ENCODE peak calls at places on chromosomes 2 and 18, in ten cellular contexts. T is adrenal gland, V is esophagus squamous epithelium, J is thyroid gland, I is transverse colon, E is K562, S is IMR-90, P is heart left ventricle, U is testis, F is HCT116. W is an unnamed sample.
A peak's percentile ranks its signal among the peaks of the same experiment; 100 is the strongest.

GRCh38 chr2:150154308-150154797 is 333.1 kb downstream of the RND3 start:
- DNase-seq in T (no peak), V (no peak), J (no peak), I (no peak), E (no peak), S (no peak), P (no peak), U (no peak), F (no peak), W (no peak)

GRCh38 chr18:5894613-5895299 is 566 bp downstream of the TMEM200C start:
- DNase-seq in T (peak; percentile 33), V (no peak), J (peak; percentile 5), I (no peak), E (no peak), S (peak; percentile 18), P (peak; percentile 60), U (peak; percentile 46), F (no peak), W (no peak)

GRCh38 chr2:59449264-59449663 is 1104.2 kb downstream of the BCL11A start:
- DNase-seq in T (no peak), V (no peak), J (no peak), I (peak; percentile 29), E (no peak), S (no peak), P (no peak), U (no peak), F (no peak), W (peak; percentile 62)

GRCh38 chr2:238942941-238943715 is 95.2 kb downstream of the TWIST2 start:
- DNase-seq in T (no peak), V (no peak), J (no peak), I (no peak), E (no peak), S (peak; percentile 64), P (no peak), U (no peak), F (no peak), W (no peak)

GRCh38 chr2:128736689-128737545 is 418.2 kb upstream of the HS6ST1 start:
- DNase-seq in T (peak; percentile 70), V (no peak), J (peak; percentile 77), I (peak; percentile 69), E (peak; percentile 86), S (peak; percentile 49), P (peak; percentile 89), U (peak; percentile 90), F (peak; percentile 54), W (peak; percentile 81)

GRCh38 chr2:211503856-211504255 is 947.5 kb downstream of the CPS1 start:
- DNase-seq in T (no peak), V (no peak), J (no peak), I (no peak), E (no peak), S (no peak), P (no peak), U (no peak), F (no peak), W (no peak)

GRCh38 chr2:64943387-64944150 is 45.6 kb upstream of the SLC1A4 start:
- DNase-seq in T (peak; percentile 94), V (no peak), J (no peak), I (no peak), E (no peak), S (peak; percentile 19), P (no peak), U (peak; percentile 53), F (no peak), W (no peak)

GRCh38 chr18:56240405-56240804 is 398.0 kb downstream of the TXNL1 start:
- DNase-seq in T (no peak), V (no peak), J (no peak), I (no peak), E (no peak), S (peak; percentile 97), P (no peak), U (no peak), F (no peak), W (no peak)

GRCh38 chr18:77851798-77852197 is 602.1 kb downstream of the GALR1 start:
- DNase-seq in T (no peak), V (no peak), J (no peak), I (no peak), E (no peak), S (no peak), P (no peak), U (no peak), F (no peak), W (no peak)

DNA sequence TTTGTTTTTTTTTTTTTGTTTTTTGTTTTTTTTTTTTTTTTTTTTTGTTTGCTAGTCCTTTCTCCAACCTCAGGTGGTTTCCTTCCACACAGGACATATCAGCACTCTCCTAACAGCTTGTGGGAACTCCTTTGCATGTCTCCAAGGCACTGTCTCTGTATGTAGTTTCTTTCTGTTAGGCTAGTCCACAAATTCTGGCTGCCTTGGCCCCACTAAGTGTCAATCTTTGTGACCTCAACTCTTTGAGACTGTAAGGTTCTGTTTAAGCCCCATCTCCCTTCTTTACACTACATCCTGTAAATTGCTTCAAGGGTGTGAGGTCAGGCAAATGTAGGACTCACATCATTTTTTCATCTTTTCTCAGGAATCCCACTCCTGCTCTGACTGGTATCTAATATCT is 85.1 kb downstream of the NCOA1 start:
- DNase-seq in T (no peak), V (no peak), J (no peak), I (no peak), E (no peak), S (no peak), P (no peak), U (no peak), F (no peak), W (no peak)
- H3K4me1 ChIP-seq in T (peaks cover 13% of the 10 kb centered on the region), V (no peaks in the 10 kb centered on the region), J (peaks cover 13% of the 10 kb centered on the region), I (no peaks in the 10 kb centered on the region), E (peaks cover 22% of the 10 kb centered on the region), S (no peaks in the 10 kb centered on the region), P (peaks cover 36% of the 10 kb centered on the region), U (peaks cover 4% of the 10 kb centered on the region), F (no peaks in the 10 kb centered on the region), W (no peaks in the 10 kb centered on the region)

DNA sequence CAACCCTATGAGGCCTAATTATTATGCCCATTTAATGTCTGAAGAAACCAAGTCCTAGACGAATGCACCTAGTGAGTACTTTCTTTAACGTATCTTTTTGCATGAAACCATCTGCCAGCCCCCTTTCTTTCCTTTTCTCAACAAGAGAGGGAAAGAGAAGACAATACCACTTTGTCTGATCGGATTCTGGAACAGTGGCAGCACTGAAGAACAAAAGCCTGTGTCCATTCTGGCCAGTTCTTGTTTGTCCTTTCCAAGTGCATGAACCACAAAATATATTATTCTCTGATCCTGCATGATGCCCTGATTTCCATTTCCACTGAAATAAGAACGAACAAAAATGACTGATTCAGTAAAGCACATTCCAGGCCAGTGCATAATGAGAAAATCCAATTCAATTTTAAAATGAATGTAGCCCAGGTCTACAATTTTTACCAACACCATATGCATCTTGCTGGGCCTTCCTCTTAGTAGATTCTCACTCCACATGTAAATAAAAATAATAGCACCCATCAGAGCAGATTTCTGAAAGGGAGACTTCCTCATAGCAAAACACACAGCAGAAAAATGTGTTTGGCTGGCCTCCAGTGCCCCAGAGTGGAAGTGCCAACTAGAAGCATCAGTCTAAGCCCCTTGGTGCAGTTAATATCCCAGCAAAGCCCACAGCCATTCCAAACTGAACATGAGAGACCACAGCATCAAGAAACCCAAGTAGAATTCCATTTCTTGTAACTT is 422.6 kb upstream of the ID2 start:
- DNase-seq in T (no peak), V (no peak), J (no peak), I (no peak), E (no peak), S (no peak), P (no peak), U (no peak), F (no peak), W (no peak)
- TF ChIP-seq POLR2A in T (no peak), V (no peak), J (no peak), I (no peak), E (no peak), S (no peak), P (no peak), U (no peak), F (no peak), W (no peak)

GRCh38 chr18:23716516-23716915 is 27.3 kb downstream of the LAMA3 start:
- DNase-seq in T (no peak), V (no peak), J (no peak), I (no peak), E (no peak), S (peak; percentile 88), P (no peak), U (no peak), F (no peak), W (no peak)

GRCh38 chr18:23710946-23711345 is 21.7 kb downstream of the LAMA3 start:
- DNase-seq in T (no peak), V (no peak), J (no peak), I (no peak), E (no peak), S (no peak), P (no peak), U (no peak), F (no peak), W (no peak)

GRCh38 chr18:23710068-23710527 is 20.8 kb downstream of the LAMA3 start:
- DNase-seq in T (no peak), V (no peak), J (no peak), I (no peak), E (peak; percentile 59), S (peak; percentile 20), P (no peak), U (no peak), F (peak; percentile 48), W (no peak)

GRCh38 chr18:23711421-23711820 is 22.2 kb downstream of the LAMA3 start:
- DNase-seq in T (no peak), V (no peak), J (no peak), I (no peak), E (no peak), S (no peak), P (no peak), U (no peak), F (no peak), W (no peak)

DNA sequence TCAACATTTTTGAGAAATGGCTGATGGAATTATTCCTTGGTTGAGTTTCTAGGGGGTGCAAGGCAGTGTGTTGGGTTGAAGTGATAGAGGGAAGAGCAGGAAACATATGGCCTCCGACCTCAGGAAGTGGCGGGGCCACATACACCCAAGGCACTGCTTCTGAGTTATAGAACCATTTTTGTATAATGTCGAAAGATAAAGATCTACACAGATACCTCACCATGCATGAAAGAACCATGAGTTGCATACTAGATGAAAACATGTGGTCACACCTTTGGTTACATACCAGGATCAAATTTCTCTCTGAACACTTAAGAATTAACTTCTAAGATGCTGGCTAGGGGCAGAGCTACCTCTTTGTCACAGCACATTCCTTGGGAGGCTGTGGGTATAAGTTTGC is 23.2 kb downstream of the LAMA3 start:
- DNase-seq in T (no peak), V (no peak), J (no peak), I (no peak), E (no peak), S (no peak), P (no peak), U (no peak), F (no peak), W (no peak)
- H3K4me3 ChIP-seq in T (no peak overlapping the region), V (no peak overlapping the region), J (no peak overlapping the region), I (no peak overlapping the region), E (no peak overlapping the region), S (no peak overlapping the region), P (no peak overlapping the region), U (no peak overlapping the region), F (no peak overlapping the region), W (no peak overlapping the region)

DNA sequence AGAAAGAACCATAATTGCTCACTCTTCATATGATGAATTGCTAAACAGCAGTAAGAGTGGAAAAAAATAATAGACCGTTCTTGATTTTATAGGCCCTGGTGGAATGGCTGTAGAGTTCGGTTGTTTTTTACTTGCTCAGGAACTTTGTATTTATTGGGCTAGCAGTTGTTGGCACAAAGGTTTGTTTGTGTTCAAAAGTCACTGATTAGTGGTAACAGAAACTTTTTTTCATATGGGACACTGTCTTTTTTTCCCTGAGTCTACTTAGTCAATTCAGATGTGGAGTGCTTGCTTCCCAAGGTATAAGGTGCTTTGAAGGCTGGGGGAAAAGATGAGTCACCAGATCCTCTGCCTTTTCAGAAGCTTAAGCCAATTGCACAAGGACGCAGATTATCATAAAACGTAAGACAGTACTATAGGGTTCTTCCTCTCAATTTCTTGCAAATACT is 25.8 kb downstream of the PHLPP1 start:
- DNase-seq in T (peak; percentile 78), V (no peak), J (no peak), I (peak; percentile 42), E (peak; percentile 11), S (peak; percentile 61), P (no peak), U (no peak), F (peak; percentile 91), W (no peak)
- H3K4me1 ChIP-seq in T (peaks cover 13% of the 10 kb centered on the region), V (peaks cover 4% of the 10 kb centered on the region), J (peaks cover 22% of the 10 kb centered on the region), I (peaks cover 6% of the 10 kb centered on the region), E (peaks cover 34% of the 10 kb centered on the region), S (peaks cover 9% of the 10 kb centered on the region), P (peaks cover 15% of the 10 kb centered on the region), U (peaks cover 12% of the 10 kb centered on the region), F (peaks cover 26% of the 10 kb centered on the region), W (peaks cover 2% of the 10 kb centered on the region)

W was measured in Peyer's patch.